ENCODE peak calls at places on chromosomes 5 and 9, in four cellular contexts. N is coronary artery; H is T follicular helper cell; S is activated CD4-positive, CD25-positive, alpha-beta regulatory T cell treated with anti-CD3 and anti-CD28 coated beads, Interleukin-2, amount 50 U/mL, for 72 hours. W is an unnamed sample.

GRCh38 chr9:121736147-121736721 is 84.8 kb downstream of the DAB2IP start:
- DNase-seq in S (no peak), N (no peak), H (no peak), W (no peak)

GRCh38 chr9:88429595-88430430 is 41.6 kb downstream of the SPIN1 start:
- DNase-seq in N (no peak), S (no peak), H (no peak), W (no peak)

GRCh38 chr5:170297589-170298462 is at the start of gene LCP2:
- DNase-seq in N (peak), H (no peak), S (no peak), W (no peak)

GRCh38 chr5:143495124-143495523 is 91.6 kb upstream of the NR3C1 start:
- DNase-seq in H (no peak), S (no peak), N (no peak), W (no peak)

GRCh38 chr9:81826541-81826906 is 101.7 kb upstream of the SPATA31D4 start:
- DNase-seq in S (no peak), N (no peak), H (no peak), W (no peak)

GRCh38 chr5:25550793-25551192 is 906.0 kb upstream of the CDH10 start:
- DNase-seq in S (no peak), N (no peak), H (no peak), W (no peak)

GRCh38 chr9:110217656-110218099 is 9.7 kb upstream of the C9orf152 start:
- DNase-seq in S (no peak), H (no peak), N (no peak), W (no peak)

GRCh38 chr5:175658299-175659145 is 651 bp downstream of the HRH2 start:
- DNase-seq in H (no peak), S (peak), N (no peak), W (no peak)

GRCh38 chr9:108469654-108470053 is 386.1 kb downstream of the ACTL7B start:
- DNase-seq in S (no peak), H (no peak), N (no peak), W (no peak)

GRCh38 chr5:172707285-172708182 is 63.5 kb downstream of the DUSP1 start:
- DNase-seq in S (no peak), H (no peak), N (no peak), W (no peak)

GRCh38 chr5:181224390-181225234 is 1.5 kb downstream of the TRIM41 start:
- DNase-seq in N (no peak), S (no peak), H (no peak), W (no peak)

GRCh38 chr5:110377411-110378392 is 348.8 kb downstream of the TMEM232 start:
- DNase-seq in S (no peak), H (no peak), N (no peak), W (no peak)

GRCh38 chr9:73009649-73010288 is 56.9 kb upstream of the ALDH1A1 start:
- DNase-seq in S (no peak), N (no peak), H (no peak), W (no peak)

GRCh38 chr5:41527201-41527779 is 16.9 kb upstream of the PLCXD3 start:
- DNase-seq in S (no peak), H (no peak), N (peak), W (no peak)

GRCh38 chr9:109295475-109296110 is 25.3 kb downstream of the EPB41L4B start:
- DNase-seq in S (no peak), H (no peak), N (no peak), W (no peak)

GRCh38 chr5:151155777-151156731 is 1.5 kb downstream of the ANXA6 start:
- DNase-seq in S (no peak), H (no peak), N (no peak), W (no peak)

GRCh38 chr5:168747987-168748777 is 169.0 kb upstream of the PANK3 start:
- DNase-seq in H (no peak), N (peak), S (peak), W (no peak)

GRCh38 chr5:154165886-154166285 is 24.6 kb upstream of the GALNT10 start:
- DNase-seq in N (no peak), S (no peak), H (no peak), W (no peak)

GRCh38 chr5:143398053-143398355 is 5.5 kb downstream of the NR3C1 start:
- DNase-seq in H (no peak), N (no peak), S (no peak), W (no peak)

GRCh38 chr5:949275-949543 is 56.5 kb downstream of the TRIP13 start:
- DNase-seq in S (no peak), N (no peak), H (no peak), W (no peak)

GRCh38 chr5:76162335-76162734 is 79.2 kb downstream of the SV2C start:
- DNase-seq in H (no peak), S (no peak), N (no peak), W (no peak)

GRCh38 chr5:1101991-1102713 is 9.7 kb downstream of the SLC12A7 start:
- DNase-seq in H (no peak), N (no peak), S (no peak), W (no peak)

GRCh38 chr5:107455111-107455544 is 215.6 kb downstream of the EFNA5 start:
- DNase-seq in S (no peak), N (no peak), H (no peak), W (no peak)

GRCh38 chr9:88682431-88682831 is 147.5 kb downstream of the NXNL2 start:
- DNase-seq in N (no peak), H (no peak), S (no peak), W (no peak)

GRCh38 chr5:62720036-62720441 is 141.4 kb downstream of the LRRC70 start:
- DNase-seq in S (no peak), N (no peak), H (no peak), W (no peak)

GRCh38 chr5:37005946-37006540 is 129.5 kb downstream of the NIPBL start:
- DNase-seq in N (no peak), H (no peak), S (no peak), W (no peak)

GRCh38 chr5:135833521-135833920 is 942 bp upstream of the SLC25A48 start:
- DNase-seq in H (no peak), N (no peak), S (no peak), W (no peak)

GRCh38 chr5:172133359-172134029 is 54.5 kb downstream of the STK10 start:
- DNase-seq in H (no peak), N (no peak), S (no peak), W (no peak)

W was measured in NCI-H2081 treated with DMSO at 0.1 percent for 48 hours.